ENCODE peak calls at places on chromosomes 12 and 14, in eight cellular contexts. M is activated T-cell treated with anti-CD3 and anti-CD28 coated beads, Interleukin-2, amount 50 U/mL, for 72 hours; I is Ammon's horn; F is activated naive CD4-positive, alpha-beta T cell treated with anti-CD3 and anti-CD28 coated beads, Interleukin-2, amount 50 U/mL, for 16 hours; N is RCC 7860; V is heart right ventricle; H is GM10248; U is AG04450. Y is an unnamed sample.

GRCh38 chr14:34596891-34597290 is 33.1 kb downstream of the SNX6 start:
- DNase-seq in M (no peak), V (no peak), H (no peak), U (no peak), N (no peak), I (no peak), F (no peak), Y (no peak)

GRCh38 chr14:67151082-67151666 is 38.1 kb upstream of the GARIN2 start:
- DNase-seq in M (no peak), H (no peak), N (no peak), I (no peak), U (no peak), F (no peak), V (no peak), Y (no peak)

GRCh38 chr14:58166005-58166983 is 14.3 kb upstream of the ARMH4 start:
- DNase-seq in H (peak), N (peak), V (peak), I (peak), M (peak), F (peak), U (peak), Y (peak)

GRCh38 chr12:89863968-89864367 is 155.3 kb upstream of the ATP2B1 start:
- DNase-seq in N (no peak), F (no peak), I (no peak), M (no peak), V (no peak), H (no peak), U (no peak), Y (no peak)

GRCh38 chr12:13085968-13086686 is 17.3 kb downstream of the GSG1 start:
- DNase-seq in F (no peak), V (no peak), U (no peak), M (no peak), H (no peak), N (no peak), I (no peak), Y (no peak)

GRCh38 chr14:53149656-53150319 is 3.3 kb downstream of the DDHD1 start:
- DNase-seq in M (no peak), F (no peak), V (no peak), H (no peak), N (no peak), I (no peak), U (no peak), Y (no peak)

GRCh38 chr12:90037740-90038139 is 329.1 kb upstream of the ATP2B1 start:
- DNase-seq in N (no peak), V (no peak), F (no peak), H (no peak), U (no peak), I (no peak), M (no peak), Y (no peak)

GRCh38 chr14:94320243-94320642 is 2.9 kb downstream of the SERPINA6 start:
- DNase-seq in H (no peak), N (no peak), U (no peak), F (no peak), V (no peak), M (no peak), I (no peak), Y (no peak)

GRCh38 chr14:60861545-60862147 is 119.2 kb downstream of the TRMT5 start:
- DNase-seq in M (no peak), N (no peak), I (no peak), V (no peak), H (no peak), F (no peak), U (no peak), Y (no peak)

GRCh38 chr14:61927521-61927920 is 165.3 kb downstream of the SNAPC1 start:
- DNase-seq in F (no peak), I (no peak), H (no peak), U (peak), N (peak), V (no peak), M (no peak), Y (no peak)

GRCh38 chr14:92986254-92987147 is 63.6 kb downstream of the CHGA start:
- DNase-seq in M (no peak), N (no peak), V (peak), H (no peak), U (no peak), I (peak), F (no peak), Y (peak)

GRCh38 chr12:130958557-130959140 is 4.9 kb downstream of the ADGRD1 start:
- DNase-seq in U (no peak), M (no peak), I (no peak), H (no peak), F (no peak), N (no peak), V (no peak), Y (no peak)

GRCh38 chr14:74604896-74605295 is 7.1 kb downstream of the LTBP2 start:
- DNase-seq in V (no peak), M (no peak), U (no peak), F (no peak), H (no peak), N (no peak), I (no peak), Y (no peak)

GRCh38 chr14:32469388-32470160 is 140.5 kb downstream of the AKAP6 start:
- DNase-seq in I (peak), U (no peak), N (peak), H (peak), M (no peak), V (no peak), F (no peak), Y (no peak)

GRCh38 chr14:80714489-80714888 is 227.0 kb downstream of the CEP128 start:
- DNase-seq in I (no peak), N (no peak), H (no peak), M (no peak), U (no peak), F (no peak), V (no peak), Y (no peak)

GRCh38 chr12:31021181-31021580 is 52.5 kb upstream of the DDX11 start:
- DNase-seq in M (no peak), F (no peak), I (no peak), N (no peak), U (no peak), H (no peak), V (no peak), Y (no peak)